ENCODE peak calls at places on chromosomes 11 and 22, in six cellular contexts. Q is neural progenitor cell, Y is thoracic aorta, H is PC-9, W is lung, P is IMR-90. Z is an unnamed sample. For H3K4me1, the result is how much of the 10 kb centered on the place peaks cover.

GRCh38 chr11:78040691-78041379 is 17.8 kb upstream of the KCTD14 start:
- DNase-seq in Y (no peak), P (no peak), H (no peak), Q (no peak), W (no peak), Z (no peak)

GRCh38 chr22:23272834-23273233 is 92.5 kb downstream of the BCR start:
- DNase-seq in Q (no peak), P (no peak), W (no peak), Y (no peak), H (no peak), Z (no peak)

GRCh38 chr22:30396871-30397655 is at the start of gene SEC14L2:
- DNase-seq in Q (peak), H (peak), Y (peak), W (peak), P (peak), Z (peak)

GRCh38 chr11:118792642-118793124 is 1.7 kb upstream of the DDX6 start:
- DNase-seq in H (no peak), W (peak), Y (peak), Q (peak), P (peak), Z (peak)

GRCh38 chr11:118002541-118003019 is 16.4 kb downstream of the IL10RA start:
- DNase-seq in W (peak), P (no peak), H (peak), Q (peak), Y (no peak), Z (no peak)

GRCh38 chr11:15724611-15725010 is 609.9 kb downstream of the INSC start:
- DNase-seq in Q (no peak), Y (no peak), H (no peak), P (peak), W (no peak), Z (no peak)

GRCh38 chr11:119316729-119317591 is at the start of gene MCAM:
- DNase-seq in W (no peak), Q (peak), Y (no peak), P (peak), H (no peak), Z (no peak)

GRCh38 chr11:1488575-1489180 is 2.1 kb upstream of the MOB2 start:
- DNase-seq in Q (no peak), P (no peak), W (no peak), Y (no peak), H (no peak), Z (no peak)

GRCh38 chr11:65043881-65044501 is 3.0 kb downstream of the SAC3D1 start:
- DNase-seq in W (peak), H (peak), Y (no peak), Q (no peak), P (peak), Z (no peak)

GRCh38 chr11:72784662-72785061 is 9.2 kb downstream of the STARD10 start:
- DNase-seq in Y (no peak), P (no peak), H (no peak), W (no peak), Q (peak), Z (no peak)

GRCh38 chr11:72787262-72788104 is 6.4 kb downstream of the STARD10 start:
- DNase-seq in Q (peak), W (no peak), P (no peak), Y (no peak), H (no peak), Z (no peak)

GRCh38 chr11:72789493-72790131 is 4.2 kb downstream of the STARD10 start:
- DNase-seq in W (no peak), P (peak), Q (peak), H (peak), Y (no peak), Z (no peak)

GRCh38 chr11:72786305-72787261 is 7.3 kb downstream of the STARD10 start:
- DNase-seq in W (peak), Q (peak), Y (no peak), P (no peak), H (peak), Z (no peak)

DNA sequence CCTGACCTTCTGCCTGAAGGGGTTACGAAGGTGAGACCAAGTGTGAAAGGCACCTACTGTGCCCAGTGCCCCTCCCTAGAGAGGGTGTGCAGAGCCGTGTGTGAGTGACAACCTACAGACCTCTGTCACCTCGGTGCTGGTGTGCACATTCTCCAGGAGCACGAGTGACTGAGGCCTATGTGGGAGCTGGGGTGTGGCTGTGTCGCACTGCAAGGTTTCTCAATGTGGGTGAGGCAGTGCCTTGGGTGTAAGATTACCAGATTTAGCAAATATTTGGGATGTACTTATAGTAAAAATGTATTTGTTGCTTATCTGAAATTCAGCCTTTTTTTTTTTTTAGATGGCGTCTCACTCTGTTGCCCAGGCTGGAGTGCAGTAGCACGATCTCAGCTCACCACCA is 5.6 kb downstream of the STARD10 start:
- DNase-seq in Q (peak), P (no peak), Y (no peak), H (no peak), W (no peak), Z (no peak)
- H3K4me1 ChIP-seq in Q (under half), P (under half), Y (under half), H (half or more), W (under half), Z (under half)

GRCh38 chr22:38732251-38732815 is 23.5 kb downstream of the SUN2 start:
- DNase-seq in W (no peak), Q (no peak), Y (no peak), P (no peak), H (no peak), Z (no peak)

GRCh38 chr22:38729946-38730345 is 24.2 kb downstream of the GTPBP1 start:
- DNase-seq in Y (no peak), Q (no peak), W (no peak), H (no peak), P (no peak), Z (no peak)

GRCh38 chr22:38728899-38729796 is 23.4 kb downstream of the GTPBP1 start:
- DNase-seq in P (no peak), Q (no peak), H (no peak), Y (no peak), W (no peak), Z (no peak)

GRCh38 chr22:38731703-38732161 is 24.1 kb downstream of the SUN2 start:
- DNase-seq in W (no peak), Y (no peak), H (no peak), P (no peak), Q (no peak), Z (no peak)

DNA sequence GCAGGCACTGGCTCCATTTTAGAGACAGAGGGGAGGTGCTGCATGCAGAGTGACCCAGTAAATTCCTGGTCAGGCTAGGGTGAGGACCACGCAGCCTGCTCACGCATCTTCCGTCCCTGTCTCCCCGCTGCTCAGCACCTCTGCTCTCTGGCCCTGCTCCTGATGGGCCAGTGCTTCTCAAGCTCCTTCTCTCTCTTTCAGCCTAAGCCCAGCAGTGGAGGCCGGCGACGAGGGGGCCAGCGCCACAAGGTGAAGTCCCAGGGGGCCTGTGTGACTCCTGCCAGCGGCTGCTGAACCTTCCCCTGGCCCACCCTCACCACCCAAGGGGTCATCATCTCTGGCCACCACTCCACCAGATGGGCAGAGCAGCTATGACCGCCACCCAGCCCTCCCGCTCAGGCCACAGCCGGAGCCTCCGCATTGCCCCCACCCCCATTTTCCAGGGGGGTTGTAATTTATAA is 24.7 kb downstream of the GTPBP1 start:
- DNase-seq in H (no peak), P (no peak), Y (no peak), Q (no peak), W (no peak), Z (peak)
- H3K27ac ChIP-seq in H (no peak), P (no peak), Y (no peak), Q (no peak), W (no peak), Z (no peak)

DNA sequence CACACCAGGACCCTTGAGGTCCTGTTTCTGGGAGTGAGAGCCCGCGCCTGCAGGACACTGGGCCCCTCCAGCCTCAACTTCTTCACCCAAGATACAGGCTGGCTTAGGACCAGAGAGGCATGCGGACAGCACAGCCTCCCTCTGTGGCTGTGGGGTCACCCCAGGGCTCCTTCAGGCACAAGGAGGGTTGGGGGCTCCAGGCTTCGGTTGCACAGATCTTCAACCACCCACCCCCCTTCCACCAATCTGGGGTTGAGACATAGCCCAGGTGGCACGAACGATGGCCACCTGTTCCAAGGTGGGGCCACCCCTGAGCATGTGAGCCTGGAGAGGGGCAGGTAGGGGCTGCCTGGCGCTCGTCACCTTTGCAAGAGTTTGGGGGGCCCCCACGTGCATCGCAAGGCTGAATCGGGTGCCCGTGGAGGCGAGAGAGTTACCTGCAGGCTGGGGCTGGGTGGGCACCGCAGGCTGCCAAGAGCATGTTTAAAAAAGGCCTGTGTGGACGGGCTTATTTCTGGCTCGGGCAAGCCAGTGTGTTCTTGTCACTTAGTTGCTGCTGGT is 1.2 kb downstream of the ZDHHC8 start:
- DNase-seq in W (no peak), Y (no peak), P (no peak), H (no peak), Q (no peak), Z (no peak)
- H3K4me3 ChIP-seq in W (peak), Y (peak), P (peak), H (peak), Q (peak), Z (peak)

DNA sequence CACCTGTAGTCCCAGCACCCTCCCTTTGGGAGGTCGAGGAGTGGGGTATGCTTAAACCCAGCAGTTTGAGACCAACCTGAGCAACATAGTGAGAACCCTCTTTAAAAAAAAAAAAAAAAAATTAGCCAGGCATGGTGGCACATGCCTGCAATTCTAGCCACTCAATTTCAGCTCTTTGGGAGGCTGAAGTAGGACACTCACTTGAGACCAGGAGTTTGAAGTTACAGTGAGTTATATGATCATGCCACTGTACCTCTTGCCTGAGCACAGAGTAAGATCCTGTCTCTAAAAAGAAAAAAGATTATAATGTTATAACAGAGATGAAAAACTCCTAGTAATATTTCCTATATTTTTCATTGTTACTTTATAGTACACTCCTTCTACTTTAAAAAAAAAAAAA is 23.9 kb downstream of the PIK3C2A start:
- DNase-seq in W (no peak), P (no peak), Q (no peak), Y (no peak), H (no peak), Z (no peak)
- H3K4me1 ChIP-seq in W (under half), P (under half), Q (under half), Y (under half), H (under half), Z (under half)

DNA sequence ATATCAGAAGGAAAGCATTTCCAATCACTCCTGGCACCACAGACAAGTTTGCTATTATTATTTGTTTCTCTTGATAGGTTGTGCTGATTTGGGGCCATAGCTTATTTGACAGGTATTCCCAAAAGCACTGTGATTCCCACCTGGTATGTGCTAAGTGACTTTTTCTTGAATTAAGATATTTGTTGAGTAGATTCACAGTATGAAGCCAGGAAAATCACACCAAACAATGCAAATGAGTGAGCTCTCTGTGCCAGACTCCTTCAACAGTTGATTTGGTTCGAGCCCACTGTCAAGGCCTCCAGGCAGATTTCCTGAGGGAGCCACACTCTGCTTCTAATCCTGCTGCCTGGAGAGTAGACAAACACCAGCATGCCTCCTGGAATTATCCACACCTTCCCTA is 253.0 kb upstream of the POU2AF2 start:
- DNase-seq in Y (no peak), W (no peak), H (no peak), P (no peak), Q (no peak), Z (no peak)
- H3K27ac ChIP-seq in Y (no peak), W (no peak), H (no peak), P (no peak), Q (no peak), Z (no peak)

GRCh38 chr11:74839971-74840370 is 91.3 kb downstream of the RNF169 start:
- DNase-seq in Y (no peak), Q (no peak), W (no peak), P (no peak), H (no peak), Z (no peak)

GRCh38 chr11:74844072-74844471 is 95.4 kb downstream of the RNF169 start:
- DNase-seq in Y (no peak), H (no peak), W (peak), Q (no peak), P (no peak), Z (no peak)

GRCh38 chr11:74844865-74845264 is 96.2 kb downstream of the RNF169 start:
- DNase-seq in H (no peak), W (no peak), P (no peak), Y (no peak), Q (no peak), Z (no peak)

GRCh38 chr11:74840486-74840885 is 91.8 kb downstream of the RNF169 start:
- DNase-seq in W (no peak), Y (no peak), P (no peak), H (no peak), Q (no peak), Z (no peak)

DNA sequence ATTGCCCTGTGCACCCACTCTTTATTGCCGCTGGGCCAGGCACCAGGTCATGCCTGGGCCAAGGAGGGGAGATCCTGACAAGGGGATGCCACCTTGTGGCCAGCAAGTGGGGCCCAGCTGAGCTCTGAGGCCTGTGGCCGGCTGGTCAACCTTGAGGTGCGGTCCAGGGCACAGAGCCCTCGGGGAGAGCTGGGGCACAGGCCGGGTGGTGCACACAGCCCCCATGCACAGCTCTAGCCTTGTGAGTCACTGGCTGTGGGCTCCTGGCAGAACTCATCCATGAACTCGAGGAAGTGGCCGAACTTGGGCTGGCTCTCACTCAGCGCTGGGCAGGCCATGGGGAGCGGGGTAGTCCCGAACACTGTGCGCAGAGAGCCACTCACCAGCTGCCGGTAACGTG is 94.3 kb downstream of the RNF169 start:
- DNase-seq in P (no peak), W (peak), Y (no peak), H (no peak), Q (peak), Z (no peak)
- H3K4me3 ChIP-seq in P (no peak), W (no peak), Y (no peak), H (no peak), Q (no peak), Z (no peak)

GRCh38 chr22:40965936-40966557 is 14.9 kb downstream of the RBX1 start:
- DNase-seq in Q (no peak), H (no peak), W (no peak), P (no peak), Y (no peak), Z (no peak)

GRCh38 chr22:40967120-40967760 is 16.1 kb downstream of the RBX1 start:
- DNase-seq in W (no peak), P (no peak), Q (no peak), Y (no peak), H (no peak), Z (no peak)

GRCh38 chr22:40966683-40967082 is 15.5 kb downstream of the RBX1 start:
- DNase-seq in Y (no peak), W (no peak), P (no peak), Q (no peak), H (no peak), Z (no peak)
- H3K4me1 ChIP-seq in Y (under half), W (under half), P (under half), Q (under half), H (under half), Z (under half)

GRCh38 chr11:92589512-92589911 is 364.9 kb downstream of the FAT3 start:
- DNase-seq in H (no peak), Y (no peak), W (no peak), P (no peak), Q (no peak), Z (no peak)

GRCh38 chr11:92591551-92591950 is 366.9 kb downstream of the FAT3 start:
- DNase-seq in H (no peak), W (no peak), Q (no peak), P (no peak), Y (no peak), Z (no peak)

GRCh38 chr11:92596596-92597317 is 372.1 kb downstream of the FAT3 start:
- DNase-seq in Q (no peak), P (no peak), H (no peak), W (no peak), Y (no peak), Z (no peak)

DNA sequence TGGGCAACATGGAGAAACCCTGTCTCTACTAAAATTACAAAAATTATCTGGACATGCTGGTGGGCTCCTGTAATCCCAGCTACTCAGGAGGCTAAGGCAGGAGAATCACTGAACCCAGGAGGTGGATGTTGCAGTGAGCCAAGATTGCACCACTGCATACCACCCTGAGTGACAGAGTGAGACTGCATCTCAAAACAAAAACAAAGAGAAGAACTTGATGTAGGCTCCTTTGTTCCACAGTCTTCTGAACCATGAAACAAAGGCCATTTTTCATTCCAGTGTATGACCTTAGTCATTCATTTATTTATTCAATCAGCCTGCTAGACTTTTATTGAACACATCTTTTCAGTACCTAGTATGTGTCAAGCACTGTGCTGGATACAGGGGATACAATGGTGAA is 369.6 kb downstream of the FAT3 start:
- DNase-seq in W (no peak), H (no peak), P (no peak), Y (no peak), Q (no peak), Z (no peak)
- H3K27ac ChIP-seq in W (no peak), H (no peak), P (no peak), Y (no peak), Q (no peak), Z (no peak)